ENCODE peak calls at places on chromosomes 11 and 22, in five cellular contexts. H is NCI-H1105; A is PC-3; O is stimulated activated naive CD8-positive, alpha-beta T cell treated with anti-CD3 and anti-CD28 coated beads, Interleukin-15, amount 100 ng/mL, for 72 hours; P is M059J. W is an unnamed sample.

GRCh38 chr11:123450593-123450992 is 20.5 kb downstream of the GRAMD1B start:
- DNase-seq in P (peak; percentile 57), O (no peak), H (peak; percentile 53), A (no peak), W (no peak)

GRCh38 chr11:60193687-60194433 is 11.0 kb upstream of the MS4A6A start:
- DNase-seq in H (peak; percentile 37), A (peak; percentile 89), O (peak; percentile 76), P (peak; percentile 45), W (peak; percentile 86)

GRCh38 chr11:12303431-12304149 is 73.8 kb upstream of the PARVA start:
- DNase-seq in O (no peak), P (no peak), A (no peak), H (no peak), W (peak; percentile 17)

GRCh38 chr11:134120143-134120850 is 51.4 kb downstream of the JAM3 start:
- DNase-seq in A (no peak), H (no peak), O (no peak), P (peak; percentile 25), W (peak; percentile 81)

GRCh38 chr11:47607380-47607779 is 13.2 kb upstream of the C1QTNF4 start:
- DNase-seq in A (no peak), P (peak; percentile 55), O (no peak), H (no peak), W (no peak)

GRCh38 chr11:396948-397548 is 3.0 kb downstream of the PKP3 start:
- DNase-seq in O (peak; percentile 66), H (no peak), P (peak; percentile 79), A (no peak), W (no peak)

GRCh38 chr11:93330446-93330984 is at the start of gene DEUP1:
- DNase-seq in A (peak; percentile 22), O (peak; percentile 14), H (peak; percentile 30), P (no peak), W (peak; percentile 6)

GRCh38 chr22:42317691-42318547 is 47.5 kb upstream of the TCF20 start:
- DNase-seq in O (no peak), A (no peak), H (peak; percentile 87), P (no peak), W (peak; percentile 49)

GRCh38 chr22:25452116-25452700 is 112.3 kb upstream of the GRK3 start:
- DNase-seq in H (no peak), P (no peak), A (no peak), O (no peak), W (no peak)

GRCh38 chr11:46896719-46897406 is 21.5 kb downstream of the LRP4 start:
- DNase-seq in A (peak; percentile 72), O (no peak), P (peak; percentile 73), H (no peak), W (peak; percentile 65)

GRCh38 chr22:37462983-37463382 is 23.2 kb downstream of the MFNG start:
- DNase-seq in O (no peak), A (peak; percentile 34), H (no peak), P (peak; percentile 35), W (peak; percentile 52)